ENCODE peak calls at places on chromosomes 2 and 18, in four cellular contexts. E is GM10248; X is effector memory CD8-positive, alpha-beta T cell; Z is activated CD4-positive, alpha-beta T cell treated with anti-CD3 and anti-CD28 coated beads, Interleukin-2, amount 10 ng/mL, durations not matched to agents 7 days and 5 days. C is an unnamed sample.

GRCh38 chr18:5895886-5896740 is 791 bp upstream of the TMEM200C start:
- DNase-seq in Z (no peak), X (no peak), E (peak; percentile 38), C (peak; percentile 53)

GRCh38 chr2:225893151-225893550 is 493.6 kb downstream of the NYAP2 start:
- DNase-seq in Z (no peak), X (no peak), E (no peak), C (no peak)

GRCh38 chr2:237435844-237436590 is 22.1 kb upstream of the COL6A3 start:
- DNase-seq in E (no peak), Z (no peak), X (no peak), C (no peak)

GRCh38 chr2:207670887-207671286 is 40.6 kb upstream of the CCNYL1 start:
- DNase-seq in X (no peak), E (no peak), Z (no peak), C (no peak)

GRCh38 chr2:53442783-53443182 is 324.8 kb upstream of the CHAC2 start:
- DNase-seq in X (no peak), Z (no peak), E (no peak), C (no peak)

GRCh38 chr18:71707985-71708500 is 836.1 kb downstream of the CBLN2 start:
- DNase-seq in Z (no peak), E (no peak), X (no peak), C (no peak)

GRCh38 chr2:76640905-76641304 is 881.3 kb downstream of the LRRTM4 start:
- DNase-seq in X (no peak), E (no peak), Z (no peak), C (peak; percentile 11)

GRCh38 chr2:199975297-199975895 is 20.0 kb downstream of the MAIP1 start:
- DNase-seq in X (no peak), E (no peak), Z (no peak), C (no peak)

GRCh38 chr2:103788875-103789715 is 1027.3 kb downstream of the TMEM182 start:
- DNase-seq in E (no peak), X (no peak), Z (no peak), C (no peak)

GRCh38 chr2:29786361-29786760 is 135.0 kb downstream of the ALK start:
- DNase-seq in E (no peak), Z (no peak), X (no peak), C (no peak)

GRCh38 chr2:170267071-170267470 is 89.1 kb downstream of the MYO3B start:
- DNase-seq in Z (no peak), X (no peak), E (no peak), C (no peak)

GRCh38 chr18:69257861-69258458 is 142.7 kb upstream of the DOK6 start:
- DNase-seq in X (no peak), E (no peak), Z (no peak), C (no peak)

C was measured in GM13977.